ENCODE peak calls at places on chromosomes 11 and 22, in five cellular contexts. One of them, this sample, is unnamed.

GRCh38 chr11:75858613-75859012 is 43.6 kb downstream of the UVRAG start:
- DNase-seq in hepatocyte: no peak
- DNase-seq in foreskin fibroblast: peak
- DNase-seq in WTC11: no peak
- DNase-seq in activated CD8-positive, alpha-beta T cell treated with anti-CD3 and anti-CD28 coated beads for 36 hours: no peak
- DNase-seq in this sample: no peak

GRCh38 chr11:29251738-29252137 is 765.1 kb downstream of the KCNA4 start:
- DNase-seq in hepatocyte: no peak
- DNase-seq in foreskin fibroblast: no peak
- DNase-seq in WTC11: no peak
- DNase-seq in activated CD8-positive, alpha-beta T cell treated with anti-CD3 and anti-CD28 coated beads for 36 hours: no peak
- DNase-seq in this sample: no peak

GRCh38 chr11:484616-485015 is 22.4 kb downstream of the RNH1 start:
- DNase-seq in hepatocyte: no peak
- DNase-seq in foreskin fibroblast: no peak
- DNase-seq in WTC11: no peak
- DNase-seq in activated CD8-positive, alpha-beta T cell treated with anti-CD3 and anti-CD28 coated beads for 36 hours: no peak
- DNase-seq in this sample: no peak

GRCh38 chr22:25749420-25750169 is 7.6 kb downstream of the MYO18B start:
- DNase-seq in hepatocyte: no peak
- DNase-seq in foreskin fibroblast: no peak
- DNase-seq in WTC11: no peak
- DNase-seq in activated CD8-positive, alpha-beta T cell treated with anti-CD3 and anti-CD28 coated beads for 36 hours: peak
- DNase-seq in this sample: no peak

GRCh38 chr11:44631831-44632230 is 66.4 kb downstream of the CD82 start:
- DNase-seq in hepatocyte: no peak
- DNase-seq in foreskin fibroblast: no peak
- DNase-seq in WTC11: no peak
- DNase-seq in activated CD8-positive, alpha-beta T cell treated with anti-CD3 and anti-CD28 coated beads for 36 hours: no peak
- DNase-seq in this sample: no peak

GRCh38 chr11:71286701-71287643 is 34.6 kb upstream of the SHANK2 start:
- DNase-seq in hepatocyte: no peak
- DNase-seq in foreskin fibroblast: peak
- DNase-seq in WTC11: peak
- DNase-seq in activated CD8-positive, alpha-beta T cell treated with anti-CD3 and anti-CD28 coated beads for 36 hours: no peak
- DNase-seq in this sample: no peak

GRCh38 chr11:2930705-2931415 is 1.6 kb upstream of the PHLDA2 start:
- DNase-seq in hepatocyte: peak
- DNase-seq in foreskin fibroblast: peak
- DNase-seq in WTC11: peak
- DNase-seq in activated CD8-positive, alpha-beta T cell treated with anti-CD3 and anti-CD28 coated beads for 36 hours: peak
- DNase-seq in this sample: peak

GRCh38 chr22:26894766-26895485 is 237.5 kb downstream of the MIAT start:
- DNase-seq in hepatocyte: peak
- DNase-seq in foreskin fibroblast: peak
- DNase-seq in WTC11: no peak
- DNase-seq in activated CD8-positive, alpha-beta T cell treated with anti-CD3 and anti-CD28 coated beads for 36 hours: peak
- DNase-seq in this sample: no peak

GRCh38 chr11:124793466-124794278 is 6.5 kb downstream of the MSANTD2 start:
- DNase-seq in hepatocyte: peak
- DNase-seq in foreskin fibroblast: peak
- DNase-seq in WTC11: peak
- DNase-seq in activated CD8-positive, alpha-beta T cell treated with anti-CD3 and anti-CD28 coated beads for 36 hours: peak
- DNase-seq in this sample: no peak

GRCh38 chr11:66950113-66950535 is 8.1 kb downstream of the PC start:
- DNase-seq in hepatocyte: peak
- DNase-seq in foreskin fibroblast: peak
- DNase-seq in WTC11: peak
- DNase-seq in activated CD8-positive, alpha-beta T cell treated with anti-CD3 and anti-CD28 coated beads for 36 hours: peak
- DNase-seq in this sample: peak

GRCh38 chr11:9982796-9983579 is 311.0 kb downstream of the SBF2 start:
- DNase-seq in hepatocyte: peak
- DNase-seq in foreskin fibroblast: no peak
- DNase-seq in WTC11: peak
- DNase-seq in activated CD8-positive, alpha-beta T cell treated with anti-CD3 and anti-CD28 coated beads for 36 hours: no peak
- DNase-seq in this sample: no peak

GRCh38 chr11:122271167-122271566 is 155.2 kb upstream of the BLID start:
- DNase-seq in hepatocyte: no peak
- DNase-seq in foreskin fibroblast: no peak
- DNase-seq in WTC11: no peak
- DNase-seq in activated CD8-positive, alpha-beta T cell treated with anti-CD3 and anti-CD28 coated beads for 36 hours: no peak
- DNase-seq in this sample: no peak

GRCh38 chr22:48660795-48661740 is 1166.6 kb downstream of the BRD1 start:
- DNase-seq in hepatocyte: no peak
- DNase-seq in foreskin fibroblast: no peak
- DNase-seq in WTC11: no peak
- DNase-seq in activated CD8-positive, alpha-beta T cell treated with anti-CD3 and anti-CD28 coated beads for 36 hours: no peak
- DNase-seq in this sample: no peak

GRCh38 chr22:47207387-47207786 is 444.9 kb downstream of the TBC1D22A start:
- DNase-seq in hepatocyte: no peak
- DNase-seq in foreskin fibroblast: no peak
- DNase-seq in WTC11: no peak
- DNase-seq in activated CD8-positive, alpha-beta T cell treated with anti-CD3 and anti-CD28 coated beads for 36 hours: no peak
- DNase-seq in this sample: no peak

GRCh38 chr11:66011785-66012303 is at the start of gene CST6:
- DNase-seq in hepatocyte: no peak
- DNase-seq in foreskin fibroblast: no peak
- DNase-seq in WTC11: peak
- DNase-seq in activated CD8-positive, alpha-beta T cell treated with anti-CD3 and anti-CD28 coated beads for 36 hours: no peak
- DNase-seq in this sample: no peak

GRCh38 chr22:36220457-36220921 is 18.8 kb downstream of the APOL2 start:
- DNase-seq in hepatocyte: peak
- DNase-seq in foreskin fibroblast: no peak
- DNase-seq in WTC11: no peak
- DNase-seq in activated CD8-positive, alpha-beta T cell treated with anti-CD3 and anti-CD28 coated beads for 36 hours: no peak
- DNase-seq in this sample: no peak

GRCh38 chr22:46119093-46119728 is 31.1 kb upstream of the PPARA start:
- DNase-seq in hepatocyte: no peak
- DNase-seq in foreskin fibroblast: no peak
- DNase-seq in WTC11: no peak
- DNase-seq in activated CD8-positive, alpha-beta T cell treated with anti-CD3 and anti-CD28 coated beads for 36 hours: no peak
- DNase-seq in this sample: no peak

GRCh38 chr11:103897156-103897555 is 139.3 kb upstream of the DDI1 start:
- DNase-seq in hepatocyte: no peak
- DNase-seq in foreskin fibroblast: peak
- DNase-seq in WTC11: no peak
- DNase-seq in activated CD8-positive, alpha-beta T cell treated with anti-CD3 and anti-CD28 coated beads for 36 hours: no peak
- DNase-seq in this sample: no peak

GRCh38 chr22:41332217-41332616 is 30.9 kb downstream of the ZC3H7B start:
- DNase-seq in hepatocyte: no peak
- DNase-seq in foreskin fibroblast: no peak
- DNase-seq in WTC11: no peak
- DNase-seq in activated CD8-positive, alpha-beta T cell treated with anti-CD3 and anti-CD28 coated beads for 36 hours: no peak
- DNase-seq in this sample: no peak

GRCh38 chr22:37295946-37296345 is 13.6 kb downstream of the CYTH4 start:
- DNase-seq in hepatocyte: no peak
- DNase-seq in foreskin fibroblast: no peak
- DNase-seq in WTC11: no peak
- DNase-seq in activated CD8-positive, alpha-beta T cell treated with anti-CD3 and anti-CD28 coated beads for 36 hours: no peak
- DNase-seq in this sample: no peak

GRCh38 chr11:61657566-61657965 is 22.6 kb upstream of the DAGLA start:
- DNase-seq in hepatocyte: no peak
- DNase-seq in foreskin fibroblast: no peak
- DNase-seq in WTC11: no peak
- DNase-seq in activated CD8-positive, alpha-beta T cell treated with anti-CD3 and anti-CD28 coated beads for 36 hours: no peak
- DNase-seq in this sample: no peak

GRCh38 chr11:40306938-40307548 is 1152.4 kb downstream of the LRRC4C start:
- DNase-seq in hepatocyte: peak
- DNase-seq in foreskin fibroblast: peak
- DNase-seq in WTC11: no peak
- DNase-seq in activated CD8-positive, alpha-beta T cell treated with anti-CD3 and anti-CD28 coated beads for 36 hours: no peak
- DNase-seq in this sample: no peak

GRCh38 chr11:16086229-16086628 is 270.1 kb downstream of the SOX6 start:
- DNase-seq in hepatocyte: no peak
- DNase-seq in foreskin fibroblast: no peak
- DNase-seq in WTC11: peak
- DNase-seq in activated CD8-positive, alpha-beta T cell treated with anti-CD3 and anti-CD28 coated beads for 36 hours: no peak
- DNase-seq in this sample: peak

GRCh38 chr22:40043086-40043485 is 48.3 kb downstream of the FAM83F start:
- DNase-seq in hepatocyte: peak
- DNase-seq in foreskin fibroblast: no peak
- DNase-seq in WTC11: no peak
- DNase-seq in activated CD8-positive, alpha-beta T cell treated with anti-CD3 and anti-CD28 coated beads for 36 hours: no peak
- DNase-seq in this sample: no peak

GRCh38 chr22:44325718-44326548 is 13.2 kb upstream of the SHISAL1 start:
- DNase-seq in hepatocyte: no peak
- DNase-seq in foreskin fibroblast: peak
- DNase-seq in WTC11: no peak
- DNase-seq in activated CD8-positive, alpha-beta T cell treated with anti-CD3 and anti-CD28 coated beads for 36 hours: no peak
- DNase-seq in this sample: no peak

GRCh38 chr11:133840479-133840941 is 4.8 kb downstream of the SPATA19 start:
- DNase-seq in hepatocyte: no peak
- DNase-seq in foreskin fibroblast: no peak
- DNase-seq in WTC11: no peak
- DNase-seq in activated CD8-positive, alpha-beta T cell treated with anti-CD3 and anti-CD28 coated beads for 36 hours: no peak
- DNase-seq in this sample: no peak

GRCh38 chr11:115581871-115582639 is 77.8 kb upstream of the CADM1 start:
- DNase-seq in hepatocyte: peak
- DNase-seq in foreskin fibroblast: no peak
- DNase-seq in WTC11: peak
- DNase-seq in activated CD8-positive, alpha-beta T cell treated with anti-CD3 and anti-CD28 coated beads for 36 hours: no peak
- DNase-seq in this sample: peak
- TF ChIP-seq CTCF in hepatocyte: peak
- TF ChIP-seq CTCF in foreskin fibroblast: no peak
- TF ChIP-seq CTCF in WTC11: no peak
- TF ChIP-seq CTCF in activated CD8-positive, alpha-beta T cell treated with anti-CD3 and anti-CD28 coated beads for 36 hours: no peak
- TF ChIP-seq CTCF in this sample: no peak

DNA sequence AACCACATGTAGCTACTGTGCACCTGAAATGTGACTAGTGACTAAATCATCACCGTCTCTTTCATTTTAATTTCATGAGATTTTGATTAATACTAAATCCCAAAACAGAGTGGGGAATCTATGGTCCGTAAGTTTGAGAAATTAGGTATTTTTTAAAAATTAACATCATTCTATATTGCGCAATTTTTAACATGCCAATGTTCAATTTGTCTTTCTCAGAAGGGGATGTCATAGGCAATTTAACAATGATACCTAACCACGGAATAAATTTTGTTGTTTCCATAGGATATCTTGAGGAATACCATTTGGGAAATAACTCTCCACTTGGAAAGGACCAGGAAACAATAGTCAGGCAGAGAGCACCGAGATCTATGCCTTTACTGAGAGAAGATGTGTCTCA is 267.7 kb downstream of the FAM76B start:
- DNase-seq in hepatocyte: no peak
- DNase-seq in foreskin fibroblast: no peak
- DNase-seq in WTC11: no peak
- DNase-seq in activated CD8-positive, alpha-beta T cell treated with anti-CD3 and anti-CD28 coated beads for 36 hours: no peak
- DNase-seq in this sample: no peak
- TF ChIP-seq CTCF in hepatocyte: no peak
- TF ChIP-seq CTCF in foreskin fibroblast: no peak
- TF ChIP-seq CTCF in WTC11: no peak
- TF ChIP-seq CTCF in activated CD8-positive, alpha-beta T cell treated with anti-CD3 and anti-CD28 coated beads for 36 hours: no peak
- TF ChIP-seq CTCF in this sample: no peak

GRCh38 chr11:42631223-42631843 is 680.5 kb upstream of the API5 start:
- DNase-seq in hepatocyte: peak
- DNase-seq in foreskin fibroblast: no peak
- DNase-seq in WTC11: no peak
- DNase-seq in activated CD8-positive, alpha-beta T cell treated with anti-CD3 and anti-CD28 coated beads for 36 hours: no peak
- DNase-seq in this sample: no peak
- TF ChIP-seq CTCF in hepatocyte: peak
- TF ChIP-seq CTCF in foreskin fibroblast: no peak
- TF ChIP-seq CTCF in WTC11: no peak
- TF ChIP-seq CTCF in activated CD8-positive, alpha-beta T cell treated with anti-CD3 and anti-CD28 coated beads for 36 hours: no peak
- TF ChIP-seq CTCF in this sample: no peak

GRCh38 chr22:50711446-50712340 is 26.3 kb upstream of the ACR start:
- DNase-seq in hepatocyte: no peak
- DNase-seq in foreskin fibroblast: no peak
- DNase-seq in WTC11: no peak
- DNase-seq in activated CD8-positive, alpha-beta T cell treated with anti-CD3 and anti-CD28 coated beads for 36 hours: no peak
- DNase-seq in this sample: peak
- TF ChIP-seq CTCF in hepatocyte: no peak
- TF ChIP-seq CTCF in foreskin fibroblast: no peak
- TF ChIP-seq CTCF in WTC11: no peak
- TF ChIP-seq CTCF in activated CD8-positive, alpha-beta T cell treated with anti-CD3 and anti-CD28 coated beads for 36 hours: no peak
- TF ChIP-seq CTCF in this sample: no peak

This sample was measured in glutamatergic neuron.